ENCODE peak calls at places on chromosomes 6 and 20, in five cellular contexts. M is prostate gland, T is mammary epithelial cell, G is heart left ventricle, N is LNCaP clone FGC. L is an unnamed sample.

GRCh38 chr6:21157186-21157929 is 436.2 kb upstream of the SOX4 start:
- DNase-seq in N (no peak), M (no peak), T (peak; percentile 43), G (no peak), L (no peak)

GRCh38 chr20:36606171-36607116 is 865 bp downstream of the RAB5IF start:
- DNase-seq in T (no peak), G (no peak), N (no peak), M (no peak), L (peak; percentile 25)

GRCh38 chr20:34516874-34517542 is 786 bp downstream of the DYNLRB1 start:
- DNase-seq in G (no peak), M (no peak), T (no peak), N (no peak), L (no peak)

GRCh38 chr6:156918647-156919046 is 141.5 kb downstream of the ARID1B start:
- DNase-seq in T (no peak), N (no peak), G (no peak), M (no peak), L (no peak)

GRCh38 chr20:33490934-33491656 is 1.2 kb downstream of the CBFA2T2 start:
- DNase-seq in T (no peak), N (no peak), G (no peak), M (no peak), L (no peak)

GRCh38 chr6:3380344-3381232 is 76.3 kb downstream of the SLC22A23 start:
- DNase-seq in N (peak; percentile 92), T (no peak), G (no peak), M (peak; percentile 69), L (peak; percentile 63)

GRCh38 chr6:159934181-159934580 is 34.7 kb upstream of the IGF2R start:
- DNase-seq in T (no peak), M (no peak), G (no peak), N (no peak), L (no peak)

GRCh38 chr6:35091353-35092083 is 49.6 kb downstream of the TCP11 start:
- DNase-seq in G (no peak), N (no peak), T (no peak), M (no peak), L (no peak)

GRCh38 chr20:34948030-34948429 is 7.6 kb downstream of the GSS start:
- DNase-seq in G (no peak), M (no peak), T (peak; percentile 67), N (no peak), L (no peak)

GRCh38 chr6:157978021-157978783 is 3.5 kb upstream of the SYNJ2 start:
- DNase-seq in G (no peak), N (no peak), M (no peak), T (no peak), L (no peak)

GRCh38 chr6:26366504-26366903 is 1.5 kb downstream of the BTN3A2 start:
- DNase-seq in G (no peak), T (no peak), M (no peak), N (no peak), L (no peak)

GRCh38 chr6:98136333-98136732 is 698.0 kb upstream of the POU3F2 start:
- DNase-seq in G (no peak), M (no peak), N (no peak), T (no peak), L (no peak)

GRCh38 chr6:135583256-135583758 is 85.8 kb upstream of the AHI1 start:
- DNase-seq in T (no peak), M (no peak), N (no peak), G (no peak), L (no peak)

GRCh38 chr6:39952170-39952569 is 17.9 kb upstream of the MOCS1 start:
- DNase-seq in G (no peak), M (no peak), T (no peak), N (no peak), L (no peak)

GRCh38 chr6:82616386-82617028 is 252.9 kb downstream of the TPBG start:
- DNase-seq in N (no peak), G (no peak), M (no peak), T (no peak), L (no peak)

GRCh38 chr6:108653864-108654402 is 93.2 kb downstream of the FOXO3 start:
- DNase-seq in T (no peak), G (peak; percentile 72), N (no peak), M (peak; percentile 83), L (peak; percentile 47)

GRCh38 chr20:11882651-11883050 is 35.0 kb upstream of the BTBD3 start:
- DNase-seq in T (no peak), N (no peak), M (no peak), G (no peak), L (no peak)

GRCh38 chr6:52417675-52418111 is 2.4 kb upstream of the EFHC1 start:
- DNase-seq in M (no peak), N (no peak), T (no peak), G (peak; percentile 36), L (no peak)

GRCh38 chr6:17472653-17473183 is 79.3 kb downstream of the CAP2 start:
- DNase-seq in M (no peak), N (peak; percentile 56), T (no peak), G (no peak), L (no peak)

GRCh38 chr6:48474764-48475674 is 364.0 kb upstream of the PTCHD4 start:
- DNase-seq in T (peak; percentile 67), N (no peak), M (no peak), G (no peak), L (no peak)

GRCh38 chr6:157323114-157323923 is at the start of gene TMEM242:
- DNase-seq in N (peak; percentile 82), T (peak; percentile 93), G (peak; percentile 93), M (peak; percentile 84), L (peak; percentile 93)

GRCh38 chr20:37651932-37652331 is 41.9 kb upstream of the CTNNBL1 start:
- DNase-seq in N (peak; percentile 23), M (peak; percentile 21), G (peak; percentile 37), T (peak; percentile 17), L (peak; percentile 58)

GRCh38 chr6:31701666-31702420 is 1.3 kb downstream of the ABHD16A start:
- DNase-seq in T (no peak), G (peak; percentile 56), N (no peak), M (no peak), L (peak; percentile 46)

GRCh38 chr6:112466378-112467151 is 119.4 kb downstream of the RFPL4B start:
- DNase-seq in M (no peak), G (no peak), N (no peak), T (peak; percentile 77), L (no peak)

GRCh38 chr6:12719017-12719416 is 2.5 kb downstream of the PHACTR1 start:
- DNase-seq in M (no peak), T (no peak), G (no peak), N (no peak), L (no peak)

GRCh38 chr6:71908162-71908765 is 21.9 kb downstream of the RIMS1 start:
- DNase-seq in T (no peak), N (no peak), G (no peak), M (no peak), L (no peak)

GRCh38 chr20:32510601-32511357 is 74.4 kb downstream of the NOL4L start:
- DNase-seq in N (no peak), T (peak; percentile 55), G (no peak), M (peak; percentile 42), L (peak; percentile 63)

GRCh38 chr6:36955136-36955535 is 598 bp downstream of the PI16 start:
- DNase-seq in G (no peak), M (no peak), N (no peak), T (no peak), L (no peak)

GRCh38 chr6:36955671-36956070 is 1.1 kb downstream of the PI16 start:
- DNase-seq in M (no peak), G (no peak), T (no peak), N (no peak), L (no peak)

GRCh38 chr6:36953931-36954261 is 642 bp upstream of the PI16 start:
- DNase-seq in G (no peak), N (no peak), T (no peak), M (no peak), L (no peak)

GRCh38 chr6:36956111-36956820 is 1.7 kb downstream of the PI16 start:
- DNase-seq in G (no peak), N (no peak), M (no peak), T (peak; percentile 50), L (no peak)

GRCh38 chr6:36954262-36954931 is at the start of gene PI16:
- DNase-seq in M (no peak), T (no peak), G (no peak), N (no peak), L (no peak)
- H3K4me3 ChIP-seq in M (no peak within 1 kb of the TSS), T (no peak within 1 kb of the TSS), G (peak within 1 kb of the TSS; percentile 20), N (no peak within 1 kb of the TSS), L (no peak within 1 kb of the TSS)

GRCh38 chr20:38732981-38733380 is 8.7 kb downstream of the SLC32A1 start:
- DNase-seq in N (no peak), G (no peak), M (no peak), T (no peak), L (no peak)

GRCh38 chr20:38730167-38730988 is 6.1 kb downstream of the SLC32A1 start:
- DNase-seq in G (no peak), N (no peak), T (no peak), M (no peak), L (no peak)

GRCh38 chr20:38729767-38730166 is 5.5 kb downstream of the SLC32A1 start:
- DNase-seq in G (no peak), M (no peak), T (no peak), N (no peak), L (no peak)

GRCh38 chr20:38731738-38732113 is 7.4 kb downstream of the SLC32A1 start:
- DNase-seq in T (no peak), M (no peak), G (no peak), N (no peak), L (no peak)

GRCh38 chr20:38730989-38731737 is 6.9 kb downstream of the SLC32A1 start:
- DNase-seq in N (no peak), M (peak; percentile 46), G (peak; percentile 64), T (peak; percentile 53), L (peak; percentile 50)
- H3K4me3 ChIP-seq in N (peak overlapping the region; percentile 48), M (peak overlapping the region; percentile 0), G (peak overlapping the region; percentile 36), T (peak overlapping the region; percentile 14), L (no peak overlapping the region)

GRCh38 chr6:139690007-139690406 is 315.6 kb upstream of the CITED2 start:
- DNase-seq in M (no peak), T (no peak), G (no peak), N (no peak), L (no peak)

GRCh38 chr6:139686308-139686707 is 311.9 kb upstream of the CITED2 start:
- DNase-seq in M (peak; percentile 5), N (no peak), G (no peak), T (no peak), L (no peak)

DNA sequence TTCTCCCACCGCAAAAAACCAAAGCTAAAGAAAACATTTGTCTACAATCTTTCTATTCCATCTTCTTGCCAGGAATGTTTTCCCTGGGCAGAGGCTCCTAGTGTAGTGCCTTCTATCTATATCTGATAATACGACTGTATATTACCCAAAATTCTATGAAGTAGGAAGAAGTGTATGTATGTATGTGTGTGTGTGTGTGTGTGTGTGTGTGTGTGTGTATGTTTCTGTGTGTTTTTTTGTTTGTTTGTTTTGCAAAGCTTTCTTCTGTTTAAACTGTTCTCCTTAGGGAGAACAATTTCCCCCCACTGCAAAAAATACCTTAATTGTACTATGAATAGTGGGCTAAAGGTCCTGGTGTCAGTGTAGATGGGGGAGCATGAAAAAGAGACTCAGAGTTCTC is 312.6 kb upstream of the CITED2 start:
- DNase-seq in M (no peak), G (no peak), T (no peak), N (no peak), L (no peak)
- H3K4me3 ChIP-seq in M (no peak overlapping the region), G (no peak overlapping the region), T (no peak overlapping the region), N (no peak overlapping the region), L (no peak overlapping the region)

DNA sequence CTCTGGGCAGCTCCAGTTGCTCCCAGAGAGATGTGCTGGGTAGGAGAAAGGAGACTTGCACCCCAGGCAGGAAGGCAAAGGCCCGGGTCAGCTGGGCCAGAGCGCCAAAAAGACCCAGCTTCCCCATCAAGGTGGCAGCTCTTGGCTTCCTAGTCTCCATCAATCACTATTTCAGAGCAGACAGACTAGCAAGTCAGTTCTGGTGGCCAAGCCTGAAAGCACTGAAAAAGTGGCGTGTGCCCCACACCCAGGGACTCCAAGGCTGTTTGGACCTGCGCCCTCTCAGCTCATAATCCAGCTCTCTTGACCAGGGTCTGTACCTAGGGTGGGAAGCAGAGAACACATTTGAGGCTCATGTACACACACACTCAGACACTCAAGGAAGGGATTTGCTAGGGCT is 3.7 kb downstream of the MAFB start:
- DNase-seq in T (no peak), N (no peak), M (no peak), G (no peak), L (no peak)
- H3K4me3 ChIP-seq in T (no peak overlapping the region), N (peak overlapping the region; percentile 90), M (no peak overlapping the region), G (peak overlapping the region; percentile 86), L (no peak overlapping the region)

L was measured in body of pancreas.